ENCODE peak calls at places on chromosomes 13 and 19, in four cellular contexts. X, F, H and P are unnamed samples.
A peak's percentile ranks its signal among the peaks of the same experiment; 100 is the strongest.

GRCh38 chr19:495440-496332 is 600 bp upstream of the MADCAM1 start:
- ATAC-seq in X (peak; percentile 79), F (peak; percentile 72), H (peak; percentile 15), P (no peak)

GRCh38 chr13:93268327-93269028 is 41.9 kb downstream of the GPC6 start:
- ATAC-seq in X (no peak), F (peak; percentile 50), H (no peak), P (no peak)

GRCh38 chr13:97223711-97224461 is 1.8 kb downstream of the MBNL2 start:
- ATAC-seq in X (peak; percentile 37), F (peak; percentile 34), H (peak; percentile 84), P (peak; percentile 84)

GRCh38 chr13:75186384-75186783 is 295.6 kb downstream of the TBC1D4 start:
- ATAC-seq in X (no peak), F (no peak), H (no peak), P (no peak)

GRCh38 chr19:33725567-33725966 is 71.1 kb upstream of the KCTD15 start:
- ATAC-seq in X (no peak), F (no peak), H (no peak), P (no peak)

GRCh38 chr19:34373601-34374288 is 8.7 kb downstream of the GPI start:
- ATAC-seq in X (no peak), F (no peak), H (no peak), P (no peak)

GRCh38 chr19:52007436-52007804 is 591 bp downstream of the ZNF615 start:
- ATAC-seq in X (no peak), F (peak; percentile 53), H (no peak), P (peak; percentile 14)

GRCh38 chr13:73857106-73857505 is 277.1 kb downstream of the KLF12 start:
- ATAC-seq in X (no peak), F (no peak), H (no peak), P (no peak)

GRCh38 chr19:17671906-17672305 is 16.2 kb downstream of the UNC13A start:
- ATAC-seq in X (peak; percentile 92), F (peak; percentile 99), H (no peak), P (no peak)

GRCh38 chr13:102951808-102952207 is 106.0 kb downstream of the ERCC5 start:
- ATAC-seq in X (no peak), F (no peak), H (no peak), P (no peak)

GRCh38 chr19:40598121-40598917 is 2.9 kb upstream of the LTBP4 start:
- ATAC-seq in X (peak; percentile 57), F (peak; percentile 70), H (peak; percentile 87), P (peak; percentile 64)

GRCh38 chr13:84831666-84832657 is 949.7 kb upstream of the SLITRK1 start:
- ATAC-seq in X (no peak), F (no peak), H (peak; percentile 53), P (no peak)

GRCh38 chr13:94825507-94825906 is 113.2 kb upstream of the SOX21 start:
- ATAC-seq in X (no peak), F (no peak), H (no peak), P (peak; percentile 69)

GRCh38 chr13:98548230-98548629 is 28.7 kb downstream of the STK24 start:
- ATAC-seq in X (no peak), F (no peak), H (no peak), P (no peak)

GRCh38 chr13:74229242-74229641 is 95.0 kb upstream of the KLF12 start:
- ATAC-seq in X (no peak), F (no peak), H (no peak), P (no peak)

GRCh38 chr13:111789420-111789819 is 277.5 kb upstream of the SOX1 start:
- ATAC-seq in X (no peak), F (no peak), H (peak; percentile 57), P (no peak)

GRCh38 chr13:96958286-96958891 is 35.9 kb downstream of the OXGR1 start:
- ATAC-seq in X (peak; percentile 67), F (peak; percentile 57), H (no peak), P (no peak)

GRCh38 chr13:99285432-99286182 is 21.6 kb downstream of the GPR183 start:
- ATAC-seq in X (no peak), F (no peak), H (no peak), P (no peak)

GRCh38 chr13:30898721-30899188 is 7.3 kb upstream of the MEDAG start:
- ATAC-seq in X (no peak), F (no peak), H (peak; percentile 60), P (peak; percentile 80)

GRCh38 chr13:30889196-30889690 is 16.8 kb upstream of the MEDAG start:
- ATAC-seq in X (no peak), F (no peak), H (no peak), P (no peak)

GRCh38 chr13:30898070-30898469 is 8.0 kb upstream of the MEDAG start:
- ATAC-seq in X (no peak), F (no peak), H (no peak), P (no peak)

GRCh38 chr13:30895773-30896172 is 10.3 kb upstream of the MEDAG start:
- ATAC-seq in X (no peak), F (no peak), H (no peak), P (peak; percentile 81)

DNA sequence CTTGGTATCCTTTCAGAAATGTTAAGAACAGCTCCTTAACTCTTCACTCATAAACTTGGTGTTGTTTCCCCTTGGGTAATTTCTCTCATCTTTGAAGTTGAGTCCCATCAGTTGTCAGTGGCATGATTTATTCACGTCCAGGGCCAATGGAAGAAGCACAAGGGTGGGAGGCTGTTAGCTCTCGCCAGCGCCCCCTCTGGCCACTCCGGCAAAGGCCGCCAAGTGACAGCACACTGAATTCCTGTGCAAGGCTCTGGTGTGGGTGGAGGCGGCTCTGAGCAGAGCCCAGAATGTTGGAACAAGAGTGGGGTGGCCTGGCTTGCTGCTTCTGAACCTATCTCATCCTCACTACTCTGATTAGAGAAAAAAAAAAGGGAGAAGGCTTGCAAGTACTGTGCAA is 13.1 kb upstream of the MEDAG start:
- ATAC-seq in X (peak; percentile 100), F (peak; percentile 92), H (no peak), P (peak; percentile 72)
- TF ChIP-seq CTCF in X (peak; percentile 96), F (peak; percentile 46), H (no peak), P (peak; percentile 14)

GRCh38 chr19:6204866-6205723 is 69.6 kb downstream of the ACSBG2 start:
- ATAC-seq in X (no peak), F (no peak), H (no peak), P (no peak)

GRCh38 chr19:6198896-6199239 is 63.4 kb downstream of the ACSBG2 start:
- ATAC-seq in X (peak; percentile 25), F (peak; percentile 17), H (no peak), P (no peak)

GRCh38 chr19:6196361-6196760 is 60.9 kb downstream of the ACSBG2 start:
- ATAC-seq in X (no peak), F (no peak), H (no peak), P (no peak)

GRCh38 chr19:6204212-6204611 is 68.7 kb downstream of the ACSBG2 start:
- ATAC-seq in X (no peak), F (no peak), H (no peak), P (no peak)

DNA sequence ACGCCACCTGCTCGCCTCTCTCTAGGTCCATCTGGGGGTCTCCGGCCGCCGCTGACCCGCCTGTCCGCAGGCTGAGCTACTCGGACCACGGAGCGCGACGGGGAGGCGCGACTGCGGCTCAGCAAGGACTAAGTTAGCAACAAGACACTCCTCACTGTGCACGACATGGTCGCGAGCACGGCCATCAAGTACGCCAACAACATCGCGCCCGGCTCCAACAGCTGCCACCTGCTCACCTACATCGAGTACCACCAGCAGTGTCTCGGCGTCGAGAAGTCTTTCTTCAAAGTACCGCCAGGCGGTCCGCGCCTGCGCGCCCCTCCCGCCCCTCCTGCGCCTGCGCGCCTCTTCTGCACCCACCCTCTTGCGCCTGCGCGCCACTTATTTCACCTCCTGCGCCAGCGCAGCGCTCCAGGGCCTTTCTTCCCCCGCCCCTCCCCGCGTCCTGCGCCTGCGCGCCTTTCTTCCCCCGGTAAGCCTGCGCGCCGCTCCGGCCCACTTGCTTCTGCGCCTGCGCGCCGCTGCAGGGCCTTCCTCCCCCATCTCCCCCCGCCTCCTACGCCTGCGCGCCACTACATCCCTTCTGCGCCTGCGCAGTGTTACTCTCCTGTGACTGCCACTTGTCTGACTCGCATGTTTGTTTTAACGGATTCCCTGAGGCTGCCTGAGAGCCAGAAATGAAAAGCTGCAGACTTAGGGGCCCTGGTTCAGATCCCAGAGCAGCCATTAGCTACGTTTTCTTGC is 63.9 kb downstream of the ACSBG2 start:
- ATAC-seq in X (peak; percentile 90), F (peak; percentile 97), H (peak; percentile 95), P (peak; percentile 98)
- TF ChIP-seq POLR2A in X (peak; percentile 70), F (peak; percentile 67), H (no peak), P (no peak)

GRCh38 chr13:113121183-113121927 is 1.2 kb upstream of the F10 start:
- ATAC-seq in X (no peak), F (no peak), H (no peak), P (no peak)

GRCh38 chr13:113121928-113122420 is 625 bp upstream of the F10 start:
- ATAC-seq in X (no peak), F (no peak), H (no peak), P (peak; percentile 18)

GRCh38 chr13:113122571-113123225 is at the start of gene F10:
- ATAC-seq in X (peak; percentile 98), F (peak; percentile 89), H (peak; percentile 24), P (peak; percentile 88)

GRCh38 chr13:113124211-113125025 is 1.8 kb downstream of the F10 start:
- ATAC-seq in X (no peak), F (no peak), H (no peak), P (no peak)

DNA sequence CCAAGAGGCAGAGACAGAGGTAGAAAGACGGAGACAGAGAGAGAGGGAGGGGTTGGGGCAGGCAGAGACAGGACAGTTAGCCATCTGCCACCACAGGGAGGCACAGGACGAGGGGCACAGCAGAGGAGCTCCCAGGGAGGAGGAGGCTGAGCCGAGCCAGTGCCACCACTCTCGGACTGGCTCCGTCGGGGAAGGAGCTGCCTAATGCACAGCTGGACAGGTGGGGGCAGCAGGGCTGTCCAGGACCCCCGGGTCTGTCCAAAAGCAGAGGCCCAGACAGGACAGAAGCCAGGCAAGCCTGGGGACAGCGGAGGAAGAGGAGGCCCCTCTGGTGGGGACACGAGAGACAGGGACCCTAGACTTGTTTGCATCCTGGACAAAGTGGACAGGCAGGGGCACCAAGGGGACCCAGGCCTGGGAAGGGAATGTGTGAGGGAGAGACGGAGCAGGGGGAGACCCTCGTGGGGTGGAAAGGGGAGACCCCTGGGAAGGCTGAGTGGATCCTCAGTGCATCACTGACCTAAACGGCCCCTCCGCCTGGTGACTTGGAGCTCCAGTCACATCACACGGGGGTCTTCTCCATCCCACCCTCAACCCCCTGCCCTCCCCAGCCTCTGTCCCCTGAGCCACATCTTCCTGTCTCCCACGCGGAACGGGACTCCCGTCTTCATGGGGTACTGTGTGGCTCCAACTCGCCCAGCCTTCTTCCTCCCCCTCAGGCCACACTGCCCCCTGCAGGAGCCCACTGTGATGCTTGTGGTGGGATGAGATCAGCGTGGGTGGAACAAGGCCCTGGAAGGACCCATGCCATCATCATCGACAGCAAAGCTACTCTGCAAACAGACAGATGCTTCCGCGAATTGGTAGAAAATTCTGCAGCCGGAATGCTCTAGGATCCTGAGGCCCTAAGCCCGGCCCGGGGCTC is 889 bp downstream of the F10 start:
- ATAC-seq in X (peak; percentile 46), F (peak; percentile 59), H (no peak), P (no peak)
- TF ChIP-seq CTCF in X (peak; percentile 56), F (no peak), H (no peak), P (no peak)

DNA sequence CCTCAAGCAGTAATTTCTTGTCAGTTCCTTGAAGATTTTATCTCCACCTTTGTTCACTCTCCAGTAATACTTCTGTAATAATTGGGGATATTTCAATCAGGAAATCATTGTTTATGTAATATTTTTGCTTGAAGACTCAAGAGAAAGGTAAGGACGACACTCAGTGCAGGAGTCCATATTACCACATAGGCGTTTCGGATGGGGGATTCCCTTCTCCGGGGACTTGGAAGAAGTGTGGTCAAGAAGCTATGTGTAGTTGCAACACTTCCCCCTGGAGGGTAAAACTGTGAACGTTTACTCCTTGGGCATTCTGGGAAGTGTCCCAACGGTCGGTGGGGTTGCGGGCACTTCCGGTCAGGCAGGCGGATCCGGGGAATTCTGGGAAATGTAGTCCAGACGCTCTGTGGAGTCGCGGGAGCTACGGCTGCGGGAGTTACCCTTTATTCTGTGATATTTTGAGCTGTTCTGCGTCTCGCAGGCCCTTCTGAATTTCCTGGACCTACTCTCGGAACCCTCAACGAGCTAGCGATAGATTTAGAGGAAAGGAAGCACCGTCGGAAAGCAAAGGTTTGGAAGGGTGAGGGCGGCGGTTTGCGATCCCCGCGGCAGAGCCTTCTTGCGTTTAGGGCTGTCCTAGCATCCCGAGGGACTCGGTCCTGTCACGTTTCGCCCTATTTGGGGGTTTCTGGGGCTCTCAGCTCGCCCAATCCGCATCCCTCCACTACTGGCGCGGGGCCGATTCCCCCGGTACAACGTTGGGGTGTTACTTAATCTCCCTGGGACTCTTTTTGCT is at the start of gene ZNF221:
- ATAC-seq in X (peak; percentile 96), F (peak; percentile 99), H (peak; percentile 97), P (peak; percentile 99)
- TF ChIP-seq POLR2A in X (no peak), F (peak; percentile 43), H (no peak), P (no peak)